ENCODE peak calls at places on chromosome 2, in six cellular contexts. S is K562, E is GM12891, J is HepG2, W is GM12878, Q is H1. L is an unnamed sample.

GRCh38 chr2:109129356-109129920 is 433 bp downstream of the SH3RF3 start:
- DNase-seq in J (no peak), W (no peak), Q (peak; percentile 59), E (peak; percentile 50), S (no peak), L (peak; percentile 40)

GRCh38 chr2:204019572-204020501 is 83.3 kb downstream of the ICOS start:
- DNase-seq in J (no peak), S (no peak), W (peak; percentile 58), Q (no peak), E (no peak), L (no peak)

GRCh38 chr2:109487237-109487869 is 126.4 kb downstream of the SEPTIN10 start:
- DNase-seq in J (no peak), Q (no peak), W (no peak), S (no peak), E (no peak), L (no peak)

GRCh38 chr2:129877289-129877741 is 102.2 kb upstream of the RAB6C start:
- DNase-seq in S (peak; percentile 97), E (peak; percentile 74), W (peak; percentile 40), J (no peak), Q (peak; percentile 83), L (peak; percentile 67)

GRCh38 chr2:195047955-195048354 is 609.1 kb upstream of the SLC39A10 start:
- DNase-seq in S (no peak), Q (no peak), E (no peak), J (no peak), W (no peak), L (no peak)

GRCh38 chr2:141957321-141957720 is 173.5 kb downstream of the LRP1B start:
- DNase-seq in S (no peak), W (no peak), J (no peak), E (no peak), Q (no peak), L (no peak)

GRCh38 chr2:44237221-44237620 is 38.1 kb upstream of the SLC3A1 start:
- DNase-seq in W (peak; percentile 26), Q (no peak), J (no peak), E (peak; percentile 18), S (no peak), L (peak; percentile 8)

GRCh38 chr2:85893428-85894258 is 4.9 kb upstream of the ST3GAL5 start:
- DNase-seq in E (no peak), S (no peak), J (no peak), W (no peak), Q (no peak), L (no peak)

GRCh38 chr2:111121028-111121872 is 536 bp downstream of the BCL2L11 start:
- DNase-seq in Q (peak; percentile 78), E (no peak), S (peak; percentile 46), W (no peak), J (peak; percentile 35), L (no peak)

GRCh38 chr2:204971219-204971907 is 426.1 kb downstream of the PARD3B start:
- DNase-seq in J (no peak), W (no peak), E (no peak), S (no peak), Q (no peak), L (no peak)

GRCh38 chr2:69092857-69093256 is 79.9 kb downstream of the ANTXR1 start:
- DNase-seq in J (no peak), Q (no peak), W (no peak), E (no peak), S (no peak), L (no peak)

GRCh38 chr2:52884971-52885370 is 882.6 kb upstream of the CHAC2 start:
- DNase-seq in Q (no peak), S (no peak), W (no peak), J (no peak), E (no peak), L (no peak)

GRCh38 chr2:174873457-174873856 is 109.2 kb upstream of the CHRNA1 start:
- DNase-seq in Q (no peak), W (no peak), E (no peak), J (no peak), S (no peak), L (no peak)

GRCh38 chr2:36478332-36478738 is 119.6 kb downstream of the FEZ2 start:
- DNase-seq in J (no peak), E (no peak), S (no peak), Q (no peak), W (no peak), L (no peak)

GRCh38 chr2:237447496-237447895 is 33.5 kb upstream of the COL6A3 start:
- DNase-seq in W (no peak), Q (no peak), E (no peak), S (no peak), J (no peak), L (no peak)

GRCh38 chr2:51662187-51662586 is 630.3 kb upstream of the NRXN1 start:
- DNase-seq in W (no peak), Q (no peak), S (no peak), E (no peak), J (no peak), L (no peak)

GRCh38 chr2:12251121-12251520 is 465.6 kb upstream of the TRIB2 start:
- DNase-seq in S (no peak), Q (no peak), W (no peak), E (no peak), J (no peak), L (no peak)

GRCh38 chr2:187654535-187654934 is 100.3 kb upstream of the TFPI start:
- DNase-seq in S (no peak), J (no peak), E (no peak), W (no peak), Q (no peak), L (no peak)

GRCh38 chr2:150681120-150681796 is 193.8 kb upstream of the RND3 start:
- DNase-seq in S (no peak), E (no peak), W (no peak), Q (no peak), J (no peak), L (no peak)

GRCh38 chr2:71940695-71941094 is 207.0 kb downstream of the CYP26B1 start:
- DNase-seq in S (no peak), E (no peak), J (no peak), Q (peak; percentile 26), W (no peak), L (no peak)

GRCh38 chr2:71944183-71944550 is 203.5 kb downstream of the CYP26B1 start:
- DNase-seq in S (no peak), E (no peak), W (no peak), J (no peak), Q (no peak), L (no peak)

GRCh38 chr2:71943238-71944182 is 204.2 kb downstream of the CYP26B1 start:
- DNase-seq in J (no peak), E (no peak), S (no peak), W (no peak), Q (peak; percentile 43), L (no peak)

GRCh38 chr2:71939588-71940535 is 207.8 kb downstream of the CYP26B1 start:
- DNase-seq in E (no peak), Q (peak; percentile 33), J (no peak), S (no peak), W (no peak), L (no peak)

DNA sequence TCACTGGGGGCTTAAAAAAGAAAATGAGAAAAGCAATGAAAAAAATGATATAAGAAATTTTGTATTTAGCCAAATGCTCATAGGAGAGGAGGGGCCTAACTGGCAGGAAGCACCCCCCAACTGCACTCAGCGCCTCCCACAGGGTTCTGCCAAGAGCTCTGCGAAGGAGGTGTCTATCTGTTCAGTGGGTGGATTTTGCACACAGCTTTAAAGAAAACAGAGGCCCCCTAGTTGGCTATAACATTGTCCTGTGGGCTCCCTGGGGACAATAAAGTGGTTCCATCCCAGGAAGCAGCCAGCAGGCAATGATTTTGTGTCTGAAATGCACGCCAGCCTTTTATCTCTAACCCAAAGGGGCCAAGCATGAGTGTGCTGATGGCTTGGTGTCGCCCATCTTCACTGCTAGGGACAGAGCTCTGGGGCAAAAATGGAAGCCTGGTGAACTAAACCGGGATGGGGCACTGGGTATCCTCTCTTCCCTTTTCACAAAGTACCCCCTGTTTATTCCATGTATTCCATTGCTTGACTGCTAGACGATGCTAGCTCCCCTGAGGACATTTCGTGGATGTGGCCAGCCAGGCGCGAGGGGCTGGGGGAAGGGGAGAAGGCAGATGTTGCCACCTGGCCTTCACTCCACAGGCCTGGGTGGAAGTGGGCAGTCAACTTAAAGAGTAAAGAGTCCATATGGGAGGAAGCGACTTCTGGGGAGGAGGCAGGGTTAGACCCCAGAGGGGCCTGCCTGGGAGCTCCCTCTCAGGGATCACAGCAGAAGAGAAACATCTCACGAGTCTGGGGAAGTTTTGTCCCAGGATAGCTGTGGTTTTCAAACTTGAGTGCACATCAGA is 205.7 kb downstream of the CYP26B1 start:
- DNase-seq in S (no peak), W (no peak), Q (peak; percentile 28), J (no peak), E (no peak), L (no peak)
- TF ChIP-seq TAF1 in S (no peak), W (no peak), Q (no peak), J (no peak), E (no peak), L (no peak)

GRCh38 chr2:160271166-160272086 is 71.4 kb upstream of the ITGB6 start:
- DNase-seq in Q (no peak), E (no peak), W (no peak), J (no peak), S (no peak), L (no peak)

GRCh38 chr2:160268382-160268781 is 68.3 kb upstream of the ITGB6 start:
- DNase-seq in E (no peak), Q (no peak), W (no peak), S (no peak), J (no peak), L (no peak)

GRCh38 chr2:160269365-160269764 is 69.3 kb upstream of the ITGB6 start:
- DNase-seq in S (no peak), E (no peak), W (no peak), Q (no peak), J (no peak), L (no peak)

GRCh38 chr2:160270571-160271113 is 70.6 kb upstream of the ITGB6 start:
- DNase-seq in Q (peak; percentile 47), J (no peak), S (no peak), E (no peak), W (no peak), L (no peak)

GRCh38 chr2:160269803-160270570 is 69.9 kb upstream of the ITGB6 start:
- DNase-seq in E (peak; percentile 74), W (peak; percentile 11), S (peak; percentile 54), J (peak; percentile 77), Q (peak; percentile 85), L (peak; percentile 67)
- TF ChIP-seq POLR2A in E (no peak), W (no peak), S (no peak), J (no peak), Q (peak; percentile 79), L (no peak)

DNA sequence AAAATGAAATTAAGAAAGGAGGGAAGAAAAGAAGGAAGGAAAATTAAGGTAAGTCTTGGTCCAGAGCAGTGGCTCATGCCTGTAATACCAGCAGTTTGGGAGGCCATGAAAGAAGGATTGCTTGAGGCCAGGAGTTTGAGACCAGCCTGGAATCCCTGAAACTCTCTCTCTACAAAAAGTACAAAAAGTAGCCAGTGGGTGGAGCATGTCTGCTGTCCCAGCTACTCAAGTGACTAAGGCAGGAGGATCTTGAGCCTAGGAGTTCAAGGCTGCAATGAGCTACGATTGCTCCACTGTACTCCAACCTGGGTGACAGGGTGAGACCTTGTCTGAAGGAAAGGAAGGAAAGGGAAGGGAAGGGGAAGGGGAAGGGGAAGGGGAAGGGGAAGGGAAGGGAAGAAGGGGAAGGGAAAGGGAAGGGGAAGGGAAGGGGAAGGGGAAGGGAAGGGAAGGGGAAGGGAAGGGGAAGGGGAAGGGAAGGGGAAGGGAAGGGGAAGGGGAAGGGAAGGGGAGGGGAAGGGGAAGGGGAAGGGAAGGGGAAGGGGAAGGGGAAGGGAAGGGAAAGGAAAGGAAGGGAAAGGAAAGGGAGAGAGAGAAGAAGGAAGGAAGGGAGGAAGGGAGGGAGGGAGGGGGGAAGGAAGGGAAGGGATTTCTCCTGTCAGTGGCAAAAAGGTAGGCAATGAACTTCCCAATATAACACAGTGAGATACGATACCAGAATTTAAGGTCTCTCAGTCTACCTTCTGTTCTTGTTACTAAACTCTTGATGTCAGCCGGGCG is 412.8 kb downstream of the CMPK2 start:
- DNase-seq in J (no peak), S (no peak), Q (no peak), W (no peak), E (no peak), L (no peak)
- TF ChIP-seq TAF1 in J (no peak), S (no peak), Q (no peak), W (no peak), E (no peak), L (no peak)

GRCh38 chr2:29013046-29013780 is 32.1 kb downstream of the TOGARAM2 start:
- DNase-seq in E (no peak), W (no peak), J (no peak), Q (no peak), S (no peak), L (no peak)
- TF ChIP-seq POLR2A in E (no peak), W (no peak), J (no peak), Q (no peak), S (no peak), L (no peak)